ENCODE peak calls at places on chromosomes 3 and 15, in five cellular contexts. N is naive B cell, Y is caudate nucleus, B is RKO, K is T follicular helper cell. P is an unnamed sample.

GRCh38 chr3:124837730-124838186 is 49.4 kb downstream of the ITGB5 start:
- DNase-seq in K (no peak), N (no peak), Y (no peak), B (no peak), P (no peak)

GRCh38 chr3:9420850-9421549 is 23.6 kb downstream of the SETD5 start:
- DNase-seq in Y (no peak), B (peak; percentile 25), N (no peak), K (no peak), P (no peak)

GRCh38 chr3:114606336-114606735 is 312.5 kb downstream of the TIGIT start:
- DNase-seq in Y (no peak), N (no peak), B (no peak), K (no peak), P (no peak)

GRCh38 chr3:54827056-54827687 is 100.7 kb downstream of the LRTM1 start:
- DNase-seq in Y (no peak), B (no peak), N (no peak), K (no peak), P (no peak)

GRCh38 chr3:184758056-184758455 is 46.2 kb upstream of the MAGEF1 start:
- DNase-seq in K (no peak), N (no peak), Y (no peak), B (no peak), P (no peak)

GRCh38 chr3:184134746-184135148 is 411 bp upstream of the EIF2B5 start:
- DNase-seq in B (no peak), N (no peak), K (no peak), Y (no peak), P (no peak)

GRCh38 chr15:62928996-62929350 is 113.6 kb upstream of the TPM1 start:
- DNase-seq in B (peak; percentile 53), Y (no peak), K (no peak), N (no peak), P (no peak)

GRCh38 chr3:153901152-153901551 is 220.0 kb upstream of the ARHGEF26 start:
- DNase-seq in K (no peak), N (no peak), B (no peak), Y (no peak), P (no peak)

GRCh38 chr3:146746190-146746589 is 141.0 kb upstream of the PLSCR5 start:
- DNase-seq in N (no peak), Y (no peak), B (no peak), K (no peak), P (no peak)

GRCh38 chr15:89836255-89837133 is 21.8 kb upstream of the ANPEP start:
- DNase-seq in N (no peak), K (no peak), B (no peak), Y (no peak), P (no peak)

GRCh38 chr15:47603026-47603425 is 114.3 kb upstream of the SEMA6D start:
- DNase-seq in Y (no peak), B (no peak), N (no peak), K (no peak), P (no peak)

GRCh38 chr3:107562979-107563531 is 40.3 kb downstream of the BBX start:
- DNase-seq in N (no peak), K (no peak), B (no peak), Y (no peak), P (no peak)

GRCh38 chr3:191382661-191383060 is 52.3 kb upstream of the UTS2B start:
- DNase-seq in B (no peak), Y (no peak), N (peak; percentile 25), K (no peak), P (no peak)

GRCh38 chr15:58282060-58282708 is 144.0 kb downstream of the AQP9 start:
- DNase-seq in Y (no peak), N (no peak), K (no peak), B (no peak), P (no peak)

GRCh38 chr15:29805043-29805707 is 17.1 kb downstream of the TJP1 start:
- DNase-seq in K (no peak), B (no peak), Y (no peak), N (no peak), P (no peak)

GRCh38 chr15:77064539-77065308 is 6.2 kb downstream of the TSPAN3 start:
- DNase-seq in K (no peak), B (peak; percentile 96), Y (no peak), N (no peak), P (no peak)

GRCh38 chr3:37702478-37703154 is 159.1 kb upstream of the CTDSPL start:
- DNase-seq in Y (no peak), K (no peak), N (no peak), B (no peak), P (no peak)

P was measured in effector memory CD4-positive, alpha-beta T cell.